ENCODE peak calls at places on chromosomes 5 and 9, in five cellular contexts. W, Z, R, B and T are unnamed samples.

GRCh38 chr9:111038336-111039202 is at the start of gene LPAR1:
- DNase-seq in W (peak), Z (peak), R (no peak), B (no peak), T (peak)

GRCh38 chr9:79562749-79563386 is 8.9 kb upstream of the TLE4 start:
- DNase-seq in W (no peak), Z (no peak), R (no peak), B (peak), T (no peak)

GRCh38 chr5:173944512-173944911 is 44.5 kb upstream of the C5orf47 start:
- DNase-seq in W (no peak), Z (no peak), R (no peak), B (no peak), T (peak)

GRCh38 chr9:93654351-93654961 is 78.1 kb downstream of the PHF2 start:
- DNase-seq in W (no peak), Z (no peak), R (no peak), B (no peak), T (no peak)

GRCh38 chr5:157761690-157762611 is 18.4 kb downstream of the LSM11 start:
- DNase-seq in W (peak), Z (no peak), R (no peak), B (peak), T (peak)

GRCh38 chr9:81116340-81117207 is 572.8 kb downstream of the TLE1 start:
- DNase-seq in W (no peak), Z (no peak), R (no peak), B (no peak), T (no peak)

GRCh38 chr9:70156729-70157128 is 102.0 kb upstream of the SMC5 start:
- DNase-seq in W (no peak), Z (no peak), R (no peak), B (no peak), T (no peak)

GRCh38 chr5:107468286-107468685 is 202.5 kb downstream of the EFNA5 start:
- DNase-seq in W (no peak), Z (no peak), R (no peak), B (no peak), T (no peak)

GRCh38 chr5:109693535-109694152 is 3.9 kb downstream of the MAN2A1 start:
- DNase-seq in W (no peak), Z (no peak), R (no peak), B (no peak), T (no peak)

GRCh38 chr5:14400085-14400484 is 181.5 kb upstream of the OTULINL start:
- DNase-seq in W (no peak), Z (no peak), R (no peak), B (peak), T (peak)

GRCh38 chr9:95316794-95317118 is 753 bp downstream of the FANCC start:
- DNase-seq in W (peak), Z (peak), R (no peak), B (peak), T (peak)

GRCh38 chr5:37723147-37723961 is 116.5 kb downstream of the GDNF start:
- DNase-seq in W (peak), Z (no peak), R (no peak), B (peak), T (peak)

GRCh38 chr5:39986614-39987013 is 561.8 kb upstream of the DAB2 start:
- DNase-seq in W (no peak), Z (no peak), R (no peak), B (no peak), T (no peak)

GRCh38 chr5:59615272-59615671 is 278.3 kb downstream of the PDE4D start:
- DNase-seq in W (no peak), Z (no peak), R (no peak), B (no peak), T (peak)

GRCh38 chr5:14501353-14502162 is 80.0 kb upstream of the OTULINL start:
- DNase-seq in W (no peak), Z (no peak), R (no peak), B (no peak), T (peak)

GRCh38 chr9:109354190-109354589 is 33.3 kb upstream of the EPB41L4B start:
- DNase-seq in W (no peak), Z (no peak), R (no peak), B (no peak), T (no peak)

GRCh38 chr5:13987843-13988464 is 43.5 kb upstream of the DNAH5 start:
- DNase-seq in W (peak), Z (peak), R (no peak), B (peak), T (peak)

GRCh38 chr9:129197978-129198736 is 20.1 kb upstream of the IER5L start:
- DNase-seq in W (no peak), Z (peak), R (no peak), B (peak), T (no peak)